ENCODE peak calls at places on chromosomes 5 and 9, in nine cellular contexts. One of them, this sample, is unnamed.

GRCh38 chr5:174531782-174532191 is 192.6 kb upstream of the MSX2 start:
- DNase-seq in mucosa of descending colon: no peak
- DNase-seq in lower lobe of right lung: no peak
- DNase-seq in GM12878: no peak
- DNase-seq in fibroblast of pulmonary artery: no peak
- DNase-seq in IMR-90: no peak
- DNase-seq in AG04449: no peak
- DNase-seq in lower leg skin: no peak
- DNase-seq in HL-60: no peak
- DNase-seq in this sample: peak; percentile 79

GRCh38 chr9:95605826-95606555 is 89.2 kb upstream of the PTCH1 start:
- DNase-seq in mucosa of descending colon: no peak
- DNase-seq in lower lobe of right lung: no peak
- DNase-seq in GM12878: no peak
- DNase-seq in fibroblast of pulmonary artery: no peak
- DNase-seq in IMR-90: no peak
- DNase-seq in AG04449: no peak
- DNase-seq in lower leg skin: peak; percentile 66
- DNase-seq in HL-60: no peak
- DNase-seq in this sample: peak; percentile 68

GRCh38 chr5:38162625-38163024 is 95.7 kb upstream of the EGFLAM start:
- DNase-seq in mucosa of descending colon: no peak
- DNase-seq in lower lobe of right lung: no peak
- DNase-seq in GM12878: no peak
- DNase-seq in fibroblast of pulmonary artery: no peak
- DNase-seq in IMR-90: peak; percentile 8
- DNase-seq in AG04449: no peak
- DNase-seq in lower leg skin: no peak
- DNase-seq in HL-60: no peak
- DNase-seq in this sample: no peak

GRCh38 chr5:150644496-150644895 is 4.0 kb downstream of the SYNPO start:
- DNase-seq in mucosa of descending colon: no peak
- DNase-seq in lower lobe of right lung: no peak
- DNase-seq in GM12878: no peak
- DNase-seq in fibroblast of pulmonary artery: no peak
- DNase-seq in IMR-90: no peak
- DNase-seq in AG04449: no peak
- DNase-seq in lower leg skin: no peak
- DNase-seq in HL-60: no peak
- DNase-seq in this sample: no peak

GRCh38 chr5:18487928-18488480 is 853.7 kb downstream of the TAF11L14 start:
- DNase-seq in mucosa of descending colon: no peak
- DNase-seq in lower lobe of right lung: no peak
- DNase-seq in GM12878: no peak
- DNase-seq in fibroblast of pulmonary artery: no peak
- DNase-seq in IMR-90: no peak
- DNase-seq in AG04449: no peak
- DNase-seq in lower leg skin: no peak
- DNase-seq in HL-60: no peak
- DNase-seq in this sample: peak; percentile 21

GRCh38 chr9:89943728-89944127 is 338.9 kb downstream of the GADD45G start:
- DNase-seq in mucosa of descending colon: no peak
- DNase-seq in lower lobe of right lung: no peak
- DNase-seq in GM12878: no peak
- DNase-seq in fibroblast of pulmonary artery: no peak
- DNase-seq in IMR-90: no peak
- DNase-seq in AG04449: no peak
- DNase-seq in lower leg skin: no peak
- DNase-seq in HL-60: no peak
- DNase-seq in this sample: no peak

GRCh38 chr9:81379655-81380054 is 309.7 kb downstream of the TLE1 start:
- DNase-seq in mucosa of descending colon: no peak
- DNase-seq in lower lobe of right lung: no peak
- DNase-seq in GM12878: no peak
- DNase-seq in fibroblast of pulmonary artery: no peak
- DNase-seq in IMR-90: peak; percentile 55
- DNase-seq in AG04449: no peak
- DNase-seq in lower leg skin: no peak
- DNase-seq in HL-60: no peak
- DNase-seq in this sample: no peak

GRCh38 chr5:61732796-61733195 is 400.7 kb downstream of the ZSWIM6 start:
- DNase-seq in mucosa of descending colon: no peak
- DNase-seq in lower lobe of right lung: no peak
- DNase-seq in GM12878: no peak
- DNase-seq in fibroblast of pulmonary artery: no peak
- DNase-seq in IMR-90: no peak
- DNase-seq in AG04449: no peak
- DNase-seq in lower leg skin: no peak
- DNase-seq in HL-60: no peak
- DNase-seq in this sample: no peak

GRCh38 chr9:95793924-95794828 is 81.3 kb upstream of the ERCC6L2 start:
- DNase-seq in mucosa of descending colon: no peak
- DNase-seq in lower lobe of right lung: no peak
- DNase-seq in GM12878: no peak
- DNase-seq in fibroblast of pulmonary artery: peak; percentile 93
- DNase-seq in IMR-90: peak; percentile 98
- DNase-seq in AG04449: peak; percentile 95
- DNase-seq in lower leg skin: no peak
- DNase-seq in HL-60: no peak
- DNase-seq in this sample: peak; percentile 63

GRCh38 chr5:35954175-35954574 is 15.8 kb upstream of the CAPSL start:
- DNase-seq in mucosa of descending colon: no peak
- DNase-seq in lower lobe of right lung: no peak
- DNase-seq in GM12878: no peak
- DNase-seq in fibroblast of pulmonary artery: no peak
- DNase-seq in IMR-90: no peak
- DNase-seq in AG04449: no peak
- DNase-seq in lower leg skin: no peak
- DNase-seq in HL-60: no peak
- DNase-seq in this sample: no peak

GRCh38 chr5:947626-948471 is 55.2 kb downstream of the TRIP13 start:
- DNase-seq in mucosa of descending colon: peak; percentile 26
- DNase-seq in lower lobe of right lung: no peak
- DNase-seq in GM12878: no peak
- DNase-seq in fibroblast of pulmonary artery: peak; percentile 25
- DNase-seq in IMR-90: no peak
- DNase-seq in AG04449: no peak
- DNase-seq in lower leg skin: no peak
- DNase-seq in HL-60: no peak
- DNase-seq in this sample: no peak

GRCh38 chr5:6746244-6746643 is 33.0 kb downstream of the TENT4A start:
- DNase-seq in mucosa of descending colon: no peak
- DNase-seq in lower lobe of right lung: no peak
- DNase-seq in GM12878: no peak
- DNase-seq in fibroblast of pulmonary artery: no peak
- DNase-seq in IMR-90: no peak
- DNase-seq in AG04449: no peak
- DNase-seq in lower leg skin: peak; percentile 70
- DNase-seq in HL-60: no peak
- DNase-seq in this sample: no peak

GRCh38 chr5:53330491-53330890 is 149.9 kb upstream of the FST start:
- DNase-seq in mucosa of descending colon: no peak
- DNase-seq in lower lobe of right lung: no peak
- DNase-seq in GM12878: no peak
- DNase-seq in fibroblast of pulmonary artery: no peak
- DNase-seq in IMR-90: no peak
- DNase-seq in AG04449: no peak
- DNase-seq in lower leg skin: no peak
- DNase-seq in HL-60: no peak
- DNase-seq in this sample: no peak

GRCh38 chr5:149442563-149443182 is 63.6 kb upstream of the IL17B start:
- DNase-seq in mucosa of descending colon: peak; percentile 82
- DNase-seq in lower lobe of right lung: peak; percentile 86
- DNase-seq in GM12878: no peak
- DNase-seq in fibroblast of pulmonary artery: peak; percentile 83
- DNase-seq in IMR-90: peak; percentile 70
- DNase-seq in AG04449: no peak
- DNase-seq in lower leg skin: peak; percentile 96
- DNase-seq in HL-60: no peak
- DNase-seq in this sample: no peak

GRCh38 chr5:36160617-36161016 is 8.7 kb downstream of the SKP2 start:
- DNase-seq in mucosa of descending colon: no peak
- DNase-seq in lower lobe of right lung: no peak
- DNase-seq in GM12878: no peak
- DNase-seq in fibroblast of pulmonary artery: no peak
- DNase-seq in IMR-90: no peak
- DNase-seq in AG04449: no peak
- DNase-seq in lower leg skin: no peak
- DNase-seq in HL-60: no peak
- DNase-seq in this sample: no peak

GRCh38 chr5:136185974-136186373 is 7.0 kb downstream of the SMIM32 start:
- DNase-seq in mucosa of descending colon: no peak
- DNase-seq in lower lobe of right lung: no peak
- DNase-seq in GM12878: no peak
- DNase-seq in fibroblast of pulmonary artery: no peak
- DNase-seq in IMR-90: no peak
- DNase-seq in AG04449: no peak
- DNase-seq in lower leg skin: no peak
- DNase-seq in HL-60: no peak
- DNase-seq in this sample: no peak

GRCh38 chr9:137150485-137151060 is 11.6 kb downstream of the GRIN1 start:
- DNase-seq in mucosa of descending colon: peak; percentile 85
- DNase-seq in lower lobe of right lung: no peak
- DNase-seq in GM12878: no peak
- DNase-seq in fibroblast of pulmonary artery: no peak
- DNase-seq in IMR-90: no peak
- DNase-seq in AG04449: no peak
- DNase-seq in lower leg skin: no peak
- DNase-seq in HL-60: no peak
- DNase-seq in this sample: no peak

DNA sequence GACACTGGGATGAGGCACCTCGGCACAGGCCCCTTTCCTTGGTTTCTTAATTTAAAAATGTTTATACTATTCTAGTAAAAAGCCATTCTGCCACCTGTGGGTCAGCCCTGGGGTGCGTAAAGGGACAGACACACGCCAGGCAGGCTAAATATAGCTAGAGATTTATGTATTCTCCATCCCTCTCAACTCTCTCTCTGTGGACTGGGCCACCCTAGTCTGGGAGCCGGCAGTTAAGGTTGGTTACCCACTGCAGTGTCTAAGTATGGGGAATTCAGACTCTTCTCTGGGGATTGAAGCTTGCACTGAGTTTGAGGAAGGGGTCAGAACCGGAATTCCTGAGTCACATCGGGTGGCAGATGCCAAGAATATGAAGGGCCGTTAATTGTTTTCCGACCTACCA is 1.9 kb downstream of the NEURL1B start:
- DNase-seq in mucosa of descending colon: no peak
- DNase-seq in lower lobe of right lung: no peak
- DNase-seq in GM12878: no peak
- DNase-seq in fibroblast of pulmonary artery: no peak
- DNase-seq in IMR-90: no peak
- DNase-seq in AG04449: no peak
- DNase-seq in lower leg skin: no peak
- DNase-seq in HL-60: no peak
- DNase-seq in this sample: no peak
- TF ChIP-seq CTCF in mucosa of descending colon: no peak
- TF ChIP-seq CTCF in lower lobe of right lung: no peak
- TF ChIP-seq CTCF in GM12878: no peak
- TF ChIP-seq CTCF in fibroblast of pulmonary artery: no peak
- TF ChIP-seq CTCF in IMR-90: no peak
- TF ChIP-seq CTCF in AG04449: no peak
- TF ChIP-seq CTCF in lower leg skin: no peak
- TF ChIP-seq CTCF in HL-60: no peak
- TF ChIP-seq CTCF in this sample: no peak

GRCh38 chr9:130918102-130918869 is 20.8 kb downstream of the FIBCD1 start:
- DNase-seq in mucosa of descending colon: no peak
- DNase-seq in lower lobe of right lung: no peak
- DNase-seq in GM12878: no peak
- DNase-seq in fibroblast of pulmonary artery: no peak
- DNase-seq in IMR-90: no peak
- DNase-seq in AG04449: no peak
- DNase-seq in lower leg skin: no peak
- DNase-seq in HL-60: no peak
- DNase-seq in this sample: no peak
- H3K4me3 ChIP-seq in mucosa of descending colon: no peak overlapping the region
- H3K4me3 ChIP-seq in lower lobe of right lung: no peak overlapping the region
- H3K4me3 ChIP-seq in GM12878: no peak overlapping the region
- H3K4me3 ChIP-seq in fibroblast of pulmonary artery: no peak overlapping the region
- H3K4me3 ChIP-seq in IMR-90: no peak overlapping the region
- H3K4me3 ChIP-seq in AG04449: no peak overlapping the region
- H3K4me3 ChIP-seq in lower leg skin: no peak overlapping the region
- H3K4me3 ChIP-seq in HL-60: no peak overlapping the region
- H3K4me3 ChIP-seq in this sample: no peak overlapping the region

GRCh38 chr9:134325096-134325812 is 1.0 kb upstream of the RXRA start:
- DNase-seq in mucosa of descending colon: peak; percentile 78
- DNase-seq in lower lobe of right lung: peak; percentile 77
- DNase-seq in GM12878: no peak
- DNase-seq in fibroblast of pulmonary artery: peak; percentile 40
- DNase-seq in IMR-90: peak; percentile 49
- DNase-seq in AG04449: no peak
- DNase-seq in lower leg skin: no peak
- DNase-seq in HL-60: no peak
- DNase-seq in this sample: no peak
- TF ChIP-seq CTCF in mucosa of descending colon: no peak
- TF ChIP-seq CTCF in lower lobe of right lung: no peak
- TF ChIP-seq CTCF in GM12878: no peak
- TF ChIP-seq CTCF in fibroblast of pulmonary artery: no peak
- TF ChIP-seq CTCF in IMR-90: no peak
- TF ChIP-seq CTCF in AG04449: no peak
- TF ChIP-seq CTCF in lower leg skin: no peak
- TF ChIP-seq CTCF in HL-60: no peak
- TF ChIP-seq CTCF in this sample: no peak

GRCh38 chr5:181258576-181258975 is 2.4 kb downstream of the TRIM52 start:
- DNase-seq in mucosa of descending colon: no peak
- DNase-seq in lower lobe of right lung: no peak
- DNase-seq in GM12878: no peak
- DNase-seq in fibroblast of pulmonary artery: no peak
- DNase-seq in IMR-90: no peak
- DNase-seq in AG04449: no peak
- DNase-seq in lower leg skin: no peak
- DNase-seq in HL-60: no peak
- DNase-seq in this sample: no peak
- H3K4me3 ChIP-seq in mucosa of descending colon: no peak overlapping the region
- H3K4me3 ChIP-seq in lower lobe of right lung: peak overlapping the region; percentile 86
- H3K4me3 ChIP-seq in GM12878: peak overlapping the region; percentile 95
- H3K4me3 ChIP-seq in fibroblast of pulmonary artery: peak overlapping the region; percentile 95
- H3K4me3 ChIP-seq in IMR-90: peak overlapping the region; percentile 26
- H3K4me3 ChIP-seq in AG04449: peak overlapping the region; percentile 97
- H3K4me3 ChIP-seq in lower leg skin: no peak overlapping the region
- H3K4me3 ChIP-seq in HL-60: peak overlapping the region; percentile 79
- H3K4me3 ChIP-seq in this sample: peak overlapping the region; percentile 96